ENCODE peak calls at places on chromosomes 6 and 20, in four cellular contexts. W, N, O and Z are unnamed samples.

GRCh38 chr20:43721429-43722152 is 5.2 kb downstream of the GTSF1L start:
- DNase-seq in W (no peak), O (no peak), N (peak), Z (no peak)

GRCh38 chr6:57221191-57221935 is 744 bp downstream of the RAB23 start:
- DNase-seq in W (peak), N (peak), O (peak), Z (peak)

GRCh38 chr20:17747431-17747846 is 47.7 kb downstream of the BANF2 start:
- DNase-seq in O (peak), W (peak), N (no peak), Z (no peak)

GRCh38 chr6:29924731-29925130 is 17.6 kb upstream of the HLA-A start:
- DNase-seq in N (no peak), O (no peak), W (no peak), Z (no peak)

GRCh38 chr20:62570897-62571666 is 71.2 kb upstream of the SLCO4A1 start:
- DNase-seq in W (no peak), N (no peak), O (no peak), Z (no peak)

GRCh38 chr6:17580518-17581048 is 19.5 kb upstream of the FAM8A1 start:
- DNase-seq in W (peak), N (peak), O (no peak), Z (no peak)

GRCh38 chr6:27593200-27593818 is 120.4 kb upstream of the ZNF184 start:
- DNase-seq in N (no peak), O (no peak), W (no peak), Z (peak)

GRCh38 chr6:131038612-131039344 is 24.3 kb downstream of the EPB41L2 start:
- DNase-seq in O (peak), W (no peak), N (no peak), Z (no peak)

GRCh38 chr6:28580484-28580883 is 54.8 kb downstream of the GPX5 start:
- DNase-seq in W (no peak), N (no peak), O (no peak), Z (no peak)

GRCh38 chr6:148415511-148416286 is 73.1 kb downstream of the SASH1 start:
- DNase-seq in W (no peak), N (no peak), O (no peak), Z (no peak)

GRCh38 chr6:77467038-77467437 is 3.7 kb upstream of the HTR1B start:
- DNase-seq in O (no peak), N (no peak), W (no peak), Z (no peak)

GRCh38 chr6:157063935-157064322 is 259.4 kb downstream of the TMEM242 start:
- DNase-seq in N (no peak), W (no peak), O (no peak), Z (no peak)

GRCh38 chr20:34536798-34537394 is 20.7 kb downstream of the DYNLRB1 start:
- DNase-seq in O (peak), W (peak), N (peak), Z (peak)

GRCh38 chr20:1761116-1761515 is 103.5 kb upstream of the SIRPG start:
- DNase-seq in O (no peak), N (no peak), W (peak), Z (no peak)

GRCh38 chr6:152696543-152696942 is 1.2 kb upstream of the MYCT1 start:
- DNase-seq in O (no peak), W (peak), N (no peak), Z (no peak)
- TF ChIP-seq NR3C1 in O (no peak), W (no peak), N (no peak), Z (no peak)

DNA sequence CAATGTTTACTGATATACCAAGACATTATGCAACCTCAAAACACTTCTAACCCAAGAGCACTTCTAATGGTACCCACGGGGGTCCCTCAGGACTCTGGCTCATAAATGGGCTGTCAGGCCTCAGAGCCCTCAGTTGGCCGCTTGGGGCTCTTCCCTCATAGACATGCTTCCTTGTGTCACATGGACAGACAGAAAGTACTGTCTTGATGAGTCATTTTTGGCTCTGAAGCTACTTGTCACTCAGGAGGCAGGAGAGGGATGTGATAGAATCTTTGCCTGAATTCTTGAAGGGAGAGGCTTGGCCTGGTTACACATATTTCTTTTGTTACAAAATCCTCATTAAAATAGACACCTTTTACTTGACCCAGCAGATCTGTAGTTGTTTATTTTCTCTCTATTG is 15.1 kb upstream of the EDN1 start:
- DNase-seq in N (no peak), W (peak), O (no peak), Z (peak)
- TF ChIP-seq NR3C1 in N (no peak), W (no peak), O (no peak), Z (no peak)

DNA sequence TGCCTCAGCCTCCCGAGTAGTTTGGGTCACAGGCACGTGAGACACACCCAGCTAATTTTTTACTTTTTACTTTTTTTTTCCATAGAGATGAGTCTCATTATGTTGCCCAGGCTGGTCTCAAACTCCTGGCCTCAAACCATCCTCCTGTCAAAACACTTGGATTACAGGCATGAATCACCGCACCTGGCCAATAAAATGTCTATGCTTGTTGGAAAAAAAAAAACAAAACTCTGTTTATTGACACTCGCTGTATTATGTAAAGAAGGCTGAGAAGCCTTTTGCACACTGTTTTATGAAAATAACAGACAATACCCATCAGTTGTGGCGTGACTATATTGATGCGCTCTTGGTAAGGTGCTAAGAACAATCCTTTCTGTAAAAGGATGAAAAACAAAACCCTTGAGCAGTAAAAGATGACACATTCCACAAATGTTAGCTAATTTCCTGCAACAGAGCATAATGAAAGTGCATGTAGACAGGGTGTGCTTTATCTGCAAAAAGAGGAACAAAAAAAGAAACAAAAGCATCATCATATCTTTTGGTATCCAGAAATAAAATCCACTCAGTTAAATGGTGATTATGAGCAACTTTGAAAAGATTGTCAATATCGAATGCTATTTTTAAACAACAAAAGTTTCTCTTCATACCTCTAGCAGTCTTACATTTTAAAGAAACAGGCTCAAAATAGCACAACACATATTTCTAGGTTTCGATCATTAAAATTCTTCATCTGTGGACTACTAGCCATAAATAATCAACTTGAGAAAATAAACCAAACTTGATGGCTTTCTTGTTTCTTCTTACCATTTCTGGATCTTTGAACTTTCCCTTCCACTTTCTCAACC is 108.3 kb upstream of the PHACTR1 start:
- DNase-seq in N (no peak), O (no peak), W (no peak), Z (no peak)
- TF ChIP-seq NR3C1 in N (no peak), O (no peak), W (no peak), Z (no peak)

GRCh38 chr6:161268526-161269210 is 5.2 kb downstream of the AGPAT4 start:
- DNase-seq in W (no peak), N (no peak), O (no peak), Z (no peak)

GRCh38 chr6:161266866-161267265 is 7.0 kb downstream of the AGPAT4 start:
- DNase-seq in N (no peak), W (no peak), O (no peak), Z (no peak)

GRCh38 chr6:161265975-161266374 is 7.9 kb downstream of the AGPAT4 start:
- DNase-seq in O (no peak), W (no peak), N (no peak), Z (no peak)

GRCh38 chr6:161271343-161272019 is 2.4 kb downstream of the AGPAT4 start:
- DNase-seq in O (no peak), W (no peak), N (no peak), Z (peak)

DNA sequence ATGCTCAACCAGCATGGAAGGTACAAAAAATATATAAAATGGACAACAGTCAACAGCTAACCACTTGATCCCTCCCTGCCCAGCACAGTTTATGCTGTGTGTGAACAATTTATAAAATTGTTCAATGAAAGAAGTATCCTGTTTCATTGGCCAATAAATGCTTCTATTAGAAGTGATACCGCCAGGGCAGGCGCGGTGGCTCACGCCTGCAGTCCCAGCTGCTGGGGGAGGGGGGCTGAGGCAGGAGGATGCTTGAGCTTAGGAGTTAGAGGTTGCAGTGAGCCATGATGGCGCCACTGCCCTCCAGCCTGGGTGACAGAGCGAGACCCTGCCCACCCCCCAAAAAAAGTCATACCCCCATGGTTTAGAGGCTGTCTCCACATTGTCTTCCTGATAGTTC is 4.6 kb downstream of the AGPAT4 start:
- DNase-seq in O (no peak), W (no peak), N (no peak), Z (no peak)
- TF ChIP-seq NR3C1 in O (no peak), W (no peak), N (no peak), Z (no peak)

DNA sequence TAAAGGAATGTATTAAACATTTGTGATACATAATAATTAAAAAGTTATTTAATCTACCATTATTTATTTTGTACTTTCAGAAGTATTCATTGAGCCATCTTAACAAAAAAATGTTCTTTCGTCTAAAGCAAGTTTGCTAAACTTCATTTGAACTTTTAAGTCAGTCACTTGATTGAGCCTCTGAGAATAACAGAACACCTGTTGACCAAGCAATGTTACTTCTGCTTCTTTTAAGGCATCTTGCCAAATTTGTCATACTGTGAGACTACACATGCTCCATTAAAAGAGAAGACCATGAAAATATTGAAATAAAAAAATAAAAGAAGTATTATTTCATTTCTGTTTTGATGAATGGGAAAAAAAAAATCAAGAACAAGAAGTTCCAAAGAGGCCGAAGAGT is 141.8 kb upstream of the BMP5 start:
- DNase-seq in W (no peak), N (no peak), O (no peak), Z (no peak)
- TF ChIP-seq NR3C1 in W (no peak), N (no peak), O (no peak), Z (no peak)

GRCh38 chr20:51463998-51464397 is 78.5 kb downstream of the NFATC2 start:
- DNase-seq in O (no peak), W (no peak), N (no peak), Z (no peak)

GRCh38 chr20:51461306-51461705 is 81.2 kb downstream of the NFATC2 start:
- DNase-seq in N (no peak), O (no peak), W (no peak), Z (no peak)

GRCh38 chr20:51463560-51463959 is 79.0 kb downstream of the NFATC2 start:
- DNase-seq in N (no peak), O (no peak), W (no peak), Z (no peak)

GRCh38 chr20:51460569-51461265 is 81.8 kb downstream of the NFATC2 start:
- DNase-seq in N (no peak), W (no peak), O (no peak), Z (no peak)

DNA sequence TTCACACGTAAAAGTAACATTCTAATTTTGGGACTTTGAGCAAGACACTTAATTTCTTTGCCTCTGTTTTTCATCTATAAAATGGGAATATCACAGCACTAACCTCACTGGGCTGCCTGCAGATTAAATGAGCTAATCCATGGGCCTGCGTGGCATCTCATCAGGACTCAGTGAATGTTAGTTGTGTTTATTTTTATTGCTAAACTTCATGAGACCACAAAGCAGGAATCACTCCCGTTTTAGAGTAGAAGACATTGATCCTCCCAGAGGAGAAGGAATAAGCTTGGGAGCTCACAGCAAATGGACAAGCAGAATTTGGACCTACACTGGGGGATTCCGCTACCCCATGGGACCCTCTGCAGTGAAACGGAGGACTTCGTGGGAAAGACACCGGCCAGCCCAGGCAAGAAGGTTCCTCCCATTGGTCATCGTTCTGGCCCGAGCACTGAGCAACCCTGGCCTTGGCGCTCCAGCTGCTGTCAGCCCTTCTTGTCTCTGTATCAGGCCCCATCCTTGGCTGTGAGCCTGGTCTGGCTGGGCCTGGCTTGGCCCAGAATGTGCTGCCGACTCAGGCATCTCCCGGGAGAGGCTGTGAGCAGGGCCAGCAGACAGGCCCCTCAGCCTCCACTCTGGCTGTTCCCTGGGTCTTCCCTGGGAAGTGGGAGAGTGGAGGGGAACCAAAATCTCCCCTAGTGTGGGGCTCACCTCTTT is 79.8 kb downstream of the NFATC2 start:
- DNase-seq in O (no peak), W (no peak), N (no peak), Z (no peak)
- TF ChIP-seq NR3C1 in O (no peak), W (no peak), N (no peak), Z (no peak)

GRCh38 chr6:138657026-138657425 is 116.5 kb upstream of the CCDC28A start:
- DNase-seq in O (no peak), N (no peak), W (no peak), Z (no peak)

GRCh38 chr6:138656278-138656803 is 117.2 kb upstream of the CCDC28A start:
- DNase-seq in N (no peak), W (no peak), O (no peak), Z (no peak)

GRCh38 chr6:138655828-138656227 is 117.7 kb upstream of the CCDC28A start:
- DNase-seq in W (no peak), O (no peak), N (no peak), Z (no peak)

GRCh38 chr6:138653435-138653834 is 120.1 kb upstream of the CCDC28A start:
- DNase-seq in W (no peak), N (no peak), O (no peak), Z (no peak)

GRCh38 chr6:138654715-138655634 is 118.6 kb upstream of the CCDC28A start:
- DNase-seq in W (no peak), O (no peak), N (no peak), Z (no peak)
- TF ChIP-seq NR3C1 in W (no peak), O (no peak), N (no peak), Z (no peak)

GRCh38 chr6:3592371-3592941 is 135.6 kb upstream of the SLC22A23 start:
- DNase-seq in W (peak), N (no peak), O (peak), Z (no peak)
- TF ChIP-seq NR3C1 in W (no peak), N (no peak), O (no peak), Z (no peak)